ENCODE peak calls at places on chromosomes 7 and 10, in six cellular contexts. K is heart right ventricle; Y is fibroblast of lung; G is effector memory CD4-positive, alpha-beta T cell; W is cardiac muscle cell; F is CD4-positive, CD25-positive, alpha-beta regulatory T cell. Q is an unnamed sample. For H3K4me1 and H3K27me3, the result is how much of the 10 kb centered on the place peaks cover.

GRCh38 chr10:55631071-55631654 is 729.9 kb downstream of the ZWINT start:
- DNase-seq in K (peak), Y (peak), G (no peak), W (peak), F (no peak), Q (no peak)

GRCh38 chr10:95201736-95202135 is 7.7 kb downstream of the ACSM6 start:
- DNase-seq in K (no peak), Y (peak), G (no peak), W (peak), F (no peak), Q (no peak)

GRCh38 chr7:727806-728460 is 852 bp upstream of the PRKAR1B start:
- DNase-seq in K (no peak), Y (peak), G (no peak), W (peak), F (no peak), Q (peak)

GRCh38 chr7:1918063-1918645 is 248.1 kb downstream of the ELFN1 start:
- DNase-seq in K (peak), Y (no peak), G (no peak), W (no peak), F (no peak), Q (no peak)

GRCh38 chr7:108083980-108084379 is 46.2 kb downstream of the LAMB4 start:
- DNase-seq in K (no peak), Y (peak), G (no peak), W (peak), F (no peak), Q (no peak)

GRCh38 chr7:85851571-85852193 is 664.8 kb upstream of the SEMA3D start:
- DNase-seq in K (no peak), Y (peak), G (no peak), W (peak), F (no peak), Q (no peak)

GRCh38 chr7:70788276-70788675 is 343.7 kb upstream of the GALNT17 start:
- DNase-seq in K (no peak), Y (peak), G (peak), W (no peak), F (no peak), Q (no peak)

GRCh38 chr7:135901585-135902540 is 75.3 kb downstream of the MTPN start:
- DNase-seq in K (no peak), Y (no peak), G (no peak), W (no peak), F (no peak), Q (no peak)

GRCh38 chr10:105864854-105865253 is 1223.8 kb downstream of the SORCS3 start:
- DNase-seq in K (no peak), Y (no peak), G (no peak), W (no peak), F (no peak), Q (no peak)

GRCh38 chr10:129963831-129964501 is at the start of gene EBF3:
- DNase-seq in K (peak), Y (peak), G (peak), W (peak), F (peak), Q (peak)

GRCh38 chr10:86004310-86004709 is 362.3 kb downstream of the GRID1 start:
- DNase-seq in K (no peak), Y (no peak), G (no peak), W (no peak), F (no peak), Q (no peak)

GRCh38 chr10:113493195-113493594 is 59.7 kb upstream of the HABP2 start:
- DNase-seq in K (no peak), Y (peak), G (no peak), W (no peak), F (no peak), Q (no peak)

GRCh38 chr10:127035827-127036226 is 130.6 kb downstream of the DOCK1 start:
- DNase-seq in K (no peak), Y (no peak), G (no peak), W (no peak), F (no peak), Q (no peak)

GRCh38 chr10:44039599-44039998 is 345.3 kb downstream of the CXCL12 start:
- DNase-seq in K (no peak), Y (peak), G (no peak), W (peak), F (no peak), Q (no peak)

GRCh38 chr7:135434047-135434446 is 75.9 kb downstream of the CNOT4 start:
- DNase-seq in K (no peak), Y (no peak), G (no peak), W (no peak), F (no peak), Q (no peak)

GRCh38 chr10:93063217-93063976 is 2.8 kb downstream of the CYP26C1 start:
- DNase-seq in K (no peak), Y (no peak), G (no peak), W (no peak), F (no peak), Q (no peak)

GRCh38 chr7:65225422-65226006 is 148.1 kb upstream of the ZNF92 start:
- DNase-seq in K (no peak), Y (no peak), G (no peak), W (no peak), F (no peak), Q (no peak)

GRCh38 chr10:14074062-14074884 is 256.5 kb downstream of the FRMD4A start:
- DNase-seq in K (peak), Y (peak), G (no peak), W (peak), F (no peak), Q (peak)

GRCh38 chr10:91389636-91390512 is 20.3 kb upstream of the HECTD2 start:
- DNase-seq in K (no peak), Y (peak), G (no peak), W (peak), F (peak), Q (no peak)

GRCh38 chr10:103546401-103546800 is 52.9 kb downstream of the NEURL1 start:
- DNase-seq in K (no peak), Y (no peak), G (no peak), W (no peak), F (no peak), Q (no peak)

GRCh38 chr10:103543617-103544525 is 50.4 kb downstream of the NEURL1 start:
- DNase-seq in K (no peak), Y (no peak), G (no peak), W (no peak), F (no peak), Q (peak)

GRCh38 chr10:103545366-103545765 is 51.9 kb downstream of the NEURL1 start:
- DNase-seq in K (no peak), Y (no peak), G (no peak), W (no peak), F (no peak), Q (no peak)

GRCh38 chr10:103545771-103546281 is 52.3 kb downstream of the NEURL1 start:
- DNase-seq in K (no peak), Y (no peak), G (no peak), W (no peak), F (no peak), Q (no peak)

GRCh38 chr10:103544657-103545310 is 51.3 kb downstream of the NEURL1 start:
- DNase-seq in K (no peak), Y (no peak), G (no peak), W (no peak), F (no peak), Q (no peak)
- H3K4me1 ChIP-seq in K (under half), Y (under half), G (under half), W (under half), F (under half), Q (under half)

GRCh38 chr10:21449288-21449966 is 76.1 kb downstream of the SKIDA1 start:
- DNase-seq in K (no peak), Y (peak), G (no peak), W (no peak), F (no peak), Q (no peak)
- H3K27ac ChIP-seq in K (no peak), Y (no peak), G (no peak), W (no peak), F (no peak), Q (no peak)

DNA sequence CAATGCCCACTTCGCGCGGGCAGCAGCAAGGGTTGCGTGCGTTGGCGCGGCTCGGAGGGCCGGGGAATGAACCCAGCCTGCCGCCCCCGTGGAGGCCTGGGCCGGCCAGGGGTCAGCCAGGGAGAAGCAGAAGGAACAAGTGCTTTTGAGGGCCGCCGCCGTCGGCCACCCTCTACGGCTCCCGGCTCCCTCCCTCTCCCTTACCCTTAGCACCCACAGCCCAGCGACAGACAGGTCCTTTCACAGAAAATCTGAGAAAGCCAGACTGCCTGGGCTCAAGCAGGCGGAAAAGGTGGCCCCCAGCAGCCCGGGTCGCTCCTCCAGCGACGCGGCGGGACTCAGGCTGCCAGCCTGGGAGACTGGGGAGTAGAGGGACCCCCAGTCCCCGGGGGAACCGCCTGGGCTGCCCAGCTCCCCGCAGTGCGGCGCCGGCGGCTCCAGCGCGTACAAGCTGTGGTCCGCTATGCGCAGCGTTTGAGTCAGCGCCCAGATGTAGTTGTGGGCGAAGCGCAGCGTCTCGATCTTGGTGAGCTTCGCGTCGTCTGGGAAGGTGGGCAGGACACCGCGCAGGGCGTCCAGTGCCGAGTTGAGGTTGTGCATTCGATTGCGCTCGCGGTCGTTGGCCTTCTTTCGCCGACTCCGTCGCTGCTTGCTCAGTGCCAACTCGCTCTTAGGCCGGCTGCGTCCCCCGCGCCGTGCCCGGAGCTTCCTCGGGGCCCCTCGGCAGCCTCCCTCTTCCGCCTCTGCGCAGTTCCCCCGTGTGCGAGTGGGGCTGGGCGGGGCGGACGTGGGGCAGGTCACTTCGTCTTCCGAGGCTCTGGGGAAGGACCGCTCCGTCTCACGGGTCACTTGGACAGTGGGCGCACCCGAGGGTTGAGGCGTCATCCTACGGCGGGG is 815 bp downstream of the NEUROG3 start:
- DNase-seq in K (no peak), Y (peak), G (no peak), W (no peak), F (no peak), Q (no peak)
- H3K27me3 ChIP-seq in K (half or more), Y (half or more), G (half or more), W (half or more), F (under half), Q (under half)

GRCh38 chr7:41976411-41976810 is 260.6 kb downstream of the GLI3 start:
- DNase-seq in K (no peak), Y (no peak), G (no peak), W (no peak), F (no peak), Q (no peak)

GRCh38 chr7:41981046-41982040 is 255.7 kb downstream of the GLI3 start:
- DNase-seq in K (no peak), Y (no peak), G (no peak), W (no peak), F (no peak), Q (no peak)

GRCh38 chr7:41977165-41977651 is 259.8 kb downstream of the GLI3 start:
- DNase-seq in K (no peak), Y (peak), G (no peak), W (peak), F (no peak), Q (no peak)

GRCh38 chr7:41979834-41980307 is 257.1 kb downstream of the GLI3 start:
- DNase-seq in K (no peak), Y (peak), G (no peak), W (peak), F (no peak), Q (peak)

DNA sequence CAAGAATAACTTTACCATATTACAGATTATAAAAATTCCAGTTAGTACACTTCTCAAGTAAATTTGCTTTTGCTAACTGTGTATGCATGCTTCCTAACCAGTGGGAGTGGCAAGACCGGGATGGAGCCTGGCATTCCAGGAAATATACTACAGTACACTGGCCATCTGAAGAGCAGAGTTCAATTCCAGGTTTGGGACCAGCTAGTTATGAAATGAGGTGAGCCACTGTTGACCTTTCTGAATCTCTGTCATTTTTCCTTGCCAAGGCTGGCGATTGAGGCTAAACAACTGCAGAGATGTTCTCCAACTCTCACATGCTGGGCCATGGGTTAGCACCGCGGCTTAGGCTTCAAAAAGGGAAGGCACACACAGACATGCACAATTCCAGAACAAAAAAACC is 258.2 kb downstream of the GLI3 start:
- DNase-seq in K (no peak), Y (no peak), G (no peak), W (no peak), F (no peak), Q (no peak)
- H3K4me1 ChIP-seq in K (under half), Y (under half), G (under half), W (under half), F (under half), Q (under half)

GRCh38 chr10:12165036-12165435 is 30.7 kb downstream of the NUDT5 start:
- DNase-seq in K (no peak), Y (no peak), G (no peak), W (no peak), F (no peak), Q (no peak)

GRCh38 chr10:12160664-12161063 is 31.2 kb downstream of the SEC61A2 start:
- DNase-seq in K (no peak), Y (no peak), G (no peak), W (no peak), F (no peak), Q (no peak)

GRCh38 chr10:12162927-12163326 is 32.8 kb downstream of the NUDT5 start:
- DNase-seq in K (no peak), Y (no peak), G (no peak), W (no peak), F (no peak), Q (no peak)

GRCh38 chr10:12165992-12166775 is 29.5 kb downstream of the NUDT5 start:
- DNase-seq in K (no peak), Y (no peak), G (no peak), W (no peak), F (no peak), Q (no peak)

DNA sequence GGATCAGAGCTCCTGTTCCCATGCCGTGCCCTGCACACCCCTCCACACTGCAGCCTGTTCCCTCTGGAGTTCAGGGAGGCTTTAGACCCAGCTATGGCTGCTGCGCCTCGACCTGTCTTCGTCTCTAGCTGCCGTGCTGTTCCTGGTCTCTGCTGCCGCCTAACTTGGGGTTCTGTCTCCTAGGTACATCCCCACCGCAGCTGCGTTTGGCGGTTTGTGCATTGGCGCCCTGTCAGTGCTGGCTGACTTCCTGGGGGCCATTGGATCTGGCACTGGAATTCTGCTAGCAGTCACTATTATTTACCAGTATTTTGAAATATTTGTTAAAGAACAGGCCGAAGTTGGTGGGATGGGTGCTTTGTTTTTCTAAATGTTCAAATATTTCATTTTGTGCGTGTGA is 31.6 kb downstream of the NUDT5 start:
- DNase-seq in K (no peak), Y (no peak), G (no peak), W (no peak), F (no peak), Q (no peak)
- H3K27ac ChIP-seq in K (no peak), Y (no peak), G (no peak), W (peak), F (no peak), Q (no peak)

GRCh38 chr7:24024689-24025088 is 259.3 kb upstream of the NPY start:
- DNase-seq in K (no peak), Y (peak), G (no peak), W (no peak), F (no peak), Q (no peak)
- H3K27me3 ChIP-seq in K (under half), Y (under half), G (under half), W (under half), F (under half), Q (under half)

Q was measured in ovary.